ENCODE peak calls at places on chromosomes 11 and 22, in eight cellular contexts. One of them, this sample, is unnamed.
A peak's percentile ranks its signal among the peaks of the same experiment; 100 is the strongest.

GRCh38 chr11:62601114-62601363 is 626 bp downstream of the MTA2 start:
- DNase-seq in C1 segment of cervical spinal cord: no peak
- DNase-seq in NCI-H1417: no peak
- DNase-seq in putamen: no peak
- DNase-seq in neural crest cell: no peak
- DNase-seq in anterior cingulate cortex: no peak
- DNase-seq in HEK293T: no peak
- DNase-seq in HS-27A: no peak
- DNase-seq in this sample: no peak

GRCh38 chr22:49380828-49381114 is 446.9 kb downstream of the BRD1 start:
- DNase-seq in C1 segment of cervical spinal cord: no peak
- DNase-seq in NCI-H1417: peak; percentile 42
- DNase-seq in putamen: no peak
- DNase-seq in neural crest cell: no peak
- DNase-seq in anterior cingulate cortex: no peak
- DNase-seq in HEK293T: no peak
- DNase-seq in HS-27A: no peak
- DNase-seq in this sample: no peak

GRCh38 chr22:20135846-20136602 is 4.4 kb downstream of the ZDHHC8 start:
- DNase-seq in C1 segment of cervical spinal cord: no peak
- DNase-seq in NCI-H1417: no peak
- DNase-seq in putamen: no peak
- DNase-seq in neural crest cell: no peak
- DNase-seq in anterior cingulate cortex: no peak
- DNase-seq in HEK293T: no peak
- DNase-seq in HS-27A: no peak
- DNase-seq in this sample: no peak

GRCh38 chr22:37714634-37715033 is 17.8 kb downstream of the TRIOBP start:
- DNase-seq in C1 segment of cervical spinal cord: no peak
- DNase-seq in NCI-H1417: no peak
- DNase-seq in putamen: no peak
- DNase-seq in neural crest cell: no peak
- DNase-seq in anterior cingulate cortex: no peak
- DNase-seq in HEK293T: no peak
- DNase-seq in HS-27A: no peak
- DNase-seq in this sample: no peak

GRCh38 chr11:44861829-44862545 is 88.7 kb downstream of the TP53I11 start:
- DNase-seq in C1 segment of cervical spinal cord: no peak
- DNase-seq in NCI-H1417: no peak
- DNase-seq in putamen: no peak
- DNase-seq in neural crest cell: no peak
- DNase-seq in anterior cingulate cortex: no peak
- DNase-seq in HEK293T: peak; percentile 42
- DNase-seq in HS-27A: peak; percentile 99
- DNase-seq in this sample: peak; percentile 87

GRCh38 chr11:72609451-72609850 is 64.8 kb downstream of the PDE2A start:
- DNase-seq in C1 segment of cervical spinal cord: no peak
- DNase-seq in NCI-H1417: no peak
- DNase-seq in putamen: no peak
- DNase-seq in neural crest cell: no peak
- DNase-seq in anterior cingulate cortex: no peak
- DNase-seq in HEK293T: no peak
- DNase-seq in HS-27A: no peak
- DNase-seq in this sample: no peak

GRCh38 chr22:50435701-50436115 is 39.1 kb downstream of the SBF1 start:
- DNase-seq in C1 segment of cervical spinal cord: no peak
- DNase-seq in NCI-H1417: no peak
- DNase-seq in putamen: no peak
- DNase-seq in neural crest cell: no peak
- DNase-seq in anterior cingulate cortex: no peak
- DNase-seq in HEK293T: no peak
- DNase-seq in HS-27A: no peak
- DNase-seq in this sample: no peak

GRCh38 chr11:490186-490929 is 16.7 kb downstream of the RNH1 start:
- DNase-seq in C1 segment of cervical spinal cord: no peak
- DNase-seq in NCI-H1417: no peak
- DNase-seq in putamen: no peak
- DNase-seq in neural crest cell: no peak
- DNase-seq in anterior cingulate cortex: no peak
- DNase-seq in HEK293T: no peak
- DNase-seq in HS-27A: no peak
- DNase-seq in this sample: no peak

GRCh38 chr11:62902932-62903331 is 18.2 kb downstream of the CHRM1 start:
- DNase-seq in C1 segment of cervical spinal cord: no peak
- DNase-seq in NCI-H1417: no peak
- DNase-seq in putamen: no peak
- DNase-seq in neural crest cell: no peak
- DNase-seq in anterior cingulate cortex: no peak
- DNase-seq in HEK293T: no peak
- DNase-seq in HS-27A: no peak
- DNase-seq in this sample: no peak

GRCh38 chr11:20342347-20343279 is 20.9 kb upstream of the HTATIP2 start:
- DNase-seq in C1 segment of cervical spinal cord: no peak
- DNase-seq in NCI-H1417: no peak
- DNase-seq in putamen: no peak
- DNase-seq in neural crest cell: peak; percentile 25
- DNase-seq in anterior cingulate cortex: peak; percentile 34
- DNase-seq in HEK293T: no peak
- DNase-seq in HS-27A: no peak
- DNase-seq in this sample: no peak

GRCh38 chr11:32431657-32432056 is 3.7 kb downstream of the WT1 start:
- DNase-seq in C1 segment of cervical spinal cord: no peak
- DNase-seq in NCI-H1417: no peak
- DNase-seq in putamen: no peak
- DNase-seq in neural crest cell: no peak
- DNase-seq in anterior cingulate cortex: no peak
- DNase-seq in HEK293T: no peak
- DNase-seq in HS-27A: no peak
- DNase-seq in this sample: no peak

GRCh38 chr22:26777402-26777801 is 120.0 kb downstream of the MIAT start:
- DNase-seq in C1 segment of cervical spinal cord: no peak
- DNase-seq in NCI-H1417: no peak
- DNase-seq in putamen: no peak
- DNase-seq in neural crest cell: no peak
- DNase-seq in anterior cingulate cortex: no peak
- DNase-seq in HEK293T: no peak
- DNase-seq in HS-27A: no peak
- DNase-seq in this sample: no peak

GRCh38 chr11:31986201-31986889 is 104.5 kb upstream of the RCN1 start:
- DNase-seq in C1 segment of cervical spinal cord: peak; percentile 25
- DNase-seq in NCI-H1417: no peak
- DNase-seq in putamen: peak; percentile 3
- DNase-seq in neural crest cell: no peak
- DNase-seq in anterior cingulate cortex: peak; percentile 29
- DNase-seq in HEK293T: no peak
- DNase-seq in HS-27A: no peak
- DNase-seq in this sample: no peak

This sample was measured in GM13976.